ENCODE peak calls at places on chromosomes 3 and 15, in four cellular contexts. X is HepG2, B is K562, S is GM12878. P is an unnamed sample.

GRCh38 chr3:93991286-93992030 is 11.5 kb downstream of the ARL13B start:
- DNase-seq in X (no peak), B (no peak), S (no peak), P (no peak)

GRCh38 chr3:134004841-134005240 is 24.9 kb downstream of the SLCO2A1 start:
- DNase-seq in X (no peak), B (no peak), S (no peak), P (no peak)

GRCh38 chr3:65521032-65521431 is 517.7 kb downstream of the MAGI1 start:
- DNase-seq in X (no peak), B (no peak), S (no peak), P (no peak)

GRCh38 chr3:24069045-24069444 is 124.0 kb downstream of the NR1D2 start:
- DNase-seq in X (peak; percentile 5), B (peak; percentile 29), S (no peak), P (no peak)

GRCh38 chr15:68494573-68495105 is 62.7 kb upstream of the ITGA11 start:
- DNase-seq in X (no peak), B (no peak), S (no peak), P (no peak)

GRCh38 chr3:58353722-58354553 is 21.2 kb downstream of the PXK start:
- DNase-seq in X (no peak), B (no peak), S (no peak), P (no peak)

GRCh38 chr15:47887181-47887580 is 169.9 kb downstream of the SEMA6D start:
- DNase-seq in X (no peak), B (no peak), S (no peak), P (no peak)

GRCh38 chr3:65438612-65439011 is 600.1 kb downstream of the MAGI1 start:
- DNase-seq in X (no peak), B (no peak), S (no peak), P (no peak)

GRCh38 chr3:71905426-71905825 is 120.5 kb upstream of the PROK2 start:
- DNase-seq in X (no peak), B (no peak), S (peak; percentile 38), P (no peak)

GRCh38 chr3:126345231-126345630 is 12.0 kb downstream of the KLF15 start:
- DNase-seq in X (no peak), B (no peak), S (no peak), P (no peak)

GRCh38 chr3:186287723-186288122 is 74.3 kb downstream of the DGKG start:
- DNase-seq in X (no peak), B (no peak), S (no peak), P (no peak)

GRCh38 chr3:14110699-14111098 is 14.0 kb downstream of the CHCHD4 start:
- DNase-seq in X (no peak), B (no peak), S (no peak), P (no peak)

GRCh38 chr3:132629928-132630327 is 29.7 kb downstream of the ACAD11 start:
- DNase-seq in X (no peak), B (no peak), S (no peak), P (no peak)

GRCh38 chr3:11603628-11604027 is 40.1 kb downstream of the VGLL4 start:
- DNase-seq in X (no peak), B (no peak), S (no peak), P (no peak)

GRCh38 chr3:9293066-9293465 is 43.6 kb upstream of the SRGAP3 start:
- DNase-seq in X (no peak), B (no peak), S (no peak), P (no peak)

GRCh38 chr15:83783227-83783626 is 129.3 kb downstream of the ADAMTSL3 start:
- DNase-seq in X (no peak), B (no peak), S (no peak), P (no peak)

GRCh38 chr15:98942966-98943584 is 64.5 kb downstream of the PGPEP1L start:
- DNase-seq in X (no peak), B (no peak), S (no peak), P (no peak)

GRCh38 chr3:156161172-156161571 is 40.8 kb downstream of the KCNAB1 start:
- DNase-seq in X (no peak), B (no peak), S (no peak), P (peak; percentile 55)

GRCh38 chr15:46080018-46080417 is 445.2 kb downstream of the SQOR start:
- DNase-seq in X (no peak), B (no peak), S (no peak), P (peak; percentile 5)

GRCh38 chr15:68353418-68354145 is 76.0 kb downstream of the FEM1B start:
- DNase-seq in X (no peak), B (no peak), S (no peak), P (no peak)

GRCh38 chr3:37531071-37531720 is 330.5 kb upstream of the CTDSPL start:
- DNase-seq in X (no peak), B (no peak), S (no peak), P (no peak)

GRCh38 chr3:44184319-44184953 is 57.2 kb upstream of the TOPAZ1 start:
- DNase-seq in X (no peak), B (peak; percentile 9), S (no peak), P (no peak)

GRCh38 chr3:142931222-142931621 is 32.3 kb downstream of the PAQR9 start:
- DNase-seq in X (peak; percentile 41), B (no peak), S (no peak), P (peak; percentile 76)

GRCh38 chr15:60299452-60300047 is 98.2 kb downstream of the ANXA2 start:
- DNase-seq in X (no peak), B (peak; percentile 40), S (no peak), P (peak; percentile 57)

GRCh38 chr3:108755686-108756085 is 1.5 kb downstream of the RETNLB start:
- DNase-seq in X (no peak), B (no peak), S (no peak), P (no peak)

GRCh38 chr3:157532529-157533297 is 29.5 kb upstream of the VEPH1 start:
- DNase-seq in X (peak; percentile 58), B (peak; percentile 85), S (peak; percentile 9), P (peak; percentile 67)

GRCh38 chr15:83118968-83119367 is 11.5 kb downstream of the TM6SF1 start:
- DNase-seq in X (no peak), B (no peak), S (no peak), P (no peak)

GRCh38 chr3:128280466-128281455 is 127.5 kb downstream of the EEFSEC start:
- DNase-seq in X (no peak), B (no peak), S (no peak), P (no peak)

GRCh38 chr3:191997093-191997492 is 536.1 kb downstream of the PYDC2 start:
- DNase-seq in X (no peak), B (no peak), S (no peak), P (no peak)

GRCh38 chr15:81789403-81789802 is 256.4 kb downstream of the MEX3B start:
- DNase-seq in X (no peak), B (no peak), S (no peak), P (no peak)

GRCh38 chr15:48975713-48976419 is 12.1 kb upstream of the SHC4 start:
- DNase-seq in X (peak; percentile 65), B (peak; percentile 89), S (no peak), P (peak; percentile 73)
- TF ChIP-seq TARDBP in X (peak; percentile 21), B (no peak), S (no peak), P (no peak)

GRCh38 chr3:190972840-190973270 is 110.4 kb upstream of the GMNC start:
- DNase-seq in X (no peak), B (no peak), S (no peak), P (peak; percentile 32)
- TF ChIP-seq FOXM1 in X (no peak), B (no peak), S (no peak), P (no peak)

GRCh38 chr3:47282424-47283192 is at the start of the genes KIF9 and KLHL18:
- DNase-seq in X (peak; percentile 92), B (peak; percentile 99), S (peak; percentile 89), P (peak; percentile 92)

GRCh38 chr3:47283596-47284364 is 1.0 kb downstream of the KLHL18 start:
- DNase-seq in X (no peak), B (peak; percentile 62), S (no peak), P (no peak)

GRCh38 chr3:47280519-47280918 is 2.1 kb downstream of the KIF9 start:
- DNase-seq in X (no peak), B (no peak), S (no peak), P (no peak)

GRCh38 chr3:47283193-47283537 is 421 bp downstream of the KLHL18 start:
- DNase-seq in X (no peak), B (peak; percentile 60), S (no peak), P (no peak)
- TF ChIP-seq TARDBP in X (no peak), B (no peak), S (no peak), P (no peak)

GRCh38 chr15:61558172-61559146 is 329.4 kb upstream of the RORA start:
- DNase-seq in X (no peak), B (no peak), S (no peak), P (no peak)
- TF ChIP-seq FOXM1 in X (no peak), B (no peak), S (no peak), P (no peak)

DNA sequence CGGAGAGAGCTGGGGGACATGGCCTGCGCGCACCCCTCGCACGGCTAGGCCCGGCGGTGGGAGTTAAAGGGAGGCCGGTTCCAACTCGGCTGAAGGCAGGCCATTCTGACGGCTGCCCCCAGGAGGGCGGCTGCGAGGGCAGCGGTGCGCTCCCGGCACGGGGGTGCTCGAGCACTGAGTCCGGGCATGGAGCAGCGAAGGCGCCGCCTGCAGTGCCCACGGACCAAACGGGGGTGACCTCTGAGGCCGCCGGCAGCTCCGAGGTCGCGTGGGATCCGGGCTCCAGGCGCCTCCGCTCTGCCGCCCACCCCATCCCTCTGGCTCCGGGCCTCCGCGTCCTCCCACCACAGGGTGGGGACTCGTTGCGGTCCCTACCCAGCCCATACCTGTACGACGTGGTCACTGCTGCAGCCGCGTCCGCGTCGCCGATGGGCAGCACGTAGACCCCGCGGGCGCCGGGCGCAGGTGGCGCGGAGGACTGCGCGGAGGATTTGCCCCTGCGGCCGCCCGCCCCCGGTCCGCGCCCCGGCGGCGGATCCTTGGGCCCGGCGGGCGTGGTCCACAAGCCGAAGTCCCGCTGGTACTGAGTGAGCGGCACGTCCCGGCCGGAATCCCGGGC is 507 bp downstream of the MAP6D1 start:
- DNase-seq in X (no peak), B (no peak), S (no peak), P (peak; percentile 14)
- TF ChIP-seq TARDBP in X (no peak), B (no peak), S (no peak), P (no peak)